ENCODE peak calls at places on chromosomes 4 and X, in ten cellular contexts. Q, S, O, N, M, J, T, V, K and G are unnamed samples.

GRCh38 chrX:38929966-38930421 is 128.7 kb downstream of the MID1IP1 start:
- DNase-seq in M (no peak), J (no peak), Q (no peak), O (peak), V (no peak), K (no peak), N (no peak), T (no peak), S (no peak), G (no peak)

GRCh38 chr4:5753766-5754528 is 42.9 kb downstream of the EVC start:
- DNase-seq in S (no peak), O (peak), Q (peak), M (no peak), V (no peak), K (no peak), N (peak), T (no peak), J (peak), G (no peak)

GRCh38 chr4:8506373-8507250 is 66.0 kb downstream of the TRMT44 start:
- DNase-seq in T (no peak), S (peak), V (no peak), Q (no peak), N (no peak), K (peak), J (no peak), M (no peak), O (peak), G (no peak)

GRCh38 chr4:21181716-21182115 is 481.5 kb downstream of the PACRGL start:
- DNase-seq in Q (no peak), S (no peak), M (no peak), T (no peak), K (no peak), N (no peak), O (no peak), V (no peak), J (no peak), G (no peak)

GRCh38 chr4:172596206-172596605 is 572.4 kb upstream of the GALNT7 start:
- DNase-seq in T (no peak), O (no peak), Q (no peak), V (no peak), K (no peak), J (no peak), M (no peak), N (no peak), S (no peak), G (no peak)

GRCh38 chr4:56505269-56506109 is at the start of gene ARL9:
- DNase-seq in V (peak), J (no peak), O (peak), M (peak), S (peak), T (no peak), K (peak), Q (peak), N (peak), G (peak)

GRCh38 chrX:97401154-97401553 is 517.4 kb downstream of the RPA4 start:
- DNase-seq in Q (no peak), S (no peak), T (no peak), K (no peak), N (peak), O (no peak), J (no peak), M (no peak), V (no peak), G (no peak)

GRCh38 chrX:135453381-135453780 is 31.6 kb downstream of the SMIM10L2A start:
- DNase-seq in Q (no peak), M (no peak), T (no peak), N (no peak), O (no peak), J (no peak), S (no peak), V (no peak), K (no peak), G (no peak)

GRCh38 chr4:6873291-6873690 is 36.3 kb upstream of the TBC1D14 start:
- DNase-seq in K (no peak), S (no peak), O (no peak), V (no peak), M (no peak), T (no peak), N (peak), Q (no peak), J (no peak), G (no peak)

GRCh38 chr4:8912506-8912905 is 40.9 kb upstream of the HMX1 start:
- DNase-seq in K (no peak), O (no peak), S (no peak), M (no peak), T (no peak), V (peak), J (no peak), N (no peak), Q (no peak), G (no peak)

GRCh38 chrX:110143454-110144210 is 140.7 kb downstream of the TMEM164 start:
- DNase-seq in Q (no peak), K (no peak), N (no peak), M (no peak), J (no peak), T (no peak), S (no peak), V (no peak), O (no peak), G (no peak)

GRCh38 chrX:148771440-148771839 is 271.0 kb downstream of the AFF2 start:
- DNase-seq in V (no peak), J (no peak), T (no peak), O (no peak), M (no peak), S (no peak), N (no peak), K (no peak), Q (no peak), G (no peak)

GRCh38 chr4:108135549-108136209 is 33.1 kb downstream of the LEF1 start:
- DNase-seq in V (no peak), O (no peak), N (peak), T (no peak), S (no peak), J (no peak), Q (no peak), M (no peak), K (no peak), G (no peak)

GRCh38 chr4:55458164-55458563 is 62.4 kb downstream of the TMEM165 start:
- DNase-seq in S (no peak), J (no peak), K (no peak), Q (no peak), N (no peak), V (no peak), M (no peak), O (no peak), T (no peak), G (no peak)

GRCh38 chr4:104425003-104425402 is 69.7 kb downstream of the CXXC4 start:
- DNase-seq in J (no peak), N (no peak), Q (no peak), M (no peak), K (no peak), S (peak), O (no peak), T (no peak), V (no peak), G (no peak)

GRCh38 chrX:98795636-98796035 is 1614.4 kb downstream of the PCDH19 start:
- DNase-seq in V (no peak), M (no peak), S (no peak), J (no peak), Q (no peak), O (no peak), N (no peak), K (no peak), T (no peak), G (no peak)

GRCh38 chr4:10098770-10099139 is 17.8 kb downstream of the WDR1 start:
- DNase-seq in S (no peak), K (no peak), N (no peak), V (no peak), T (no peak), M (no peak), O (no peak), J (peak), Q (no peak), G (no peak)

GRCh38 chr4:105686571-105686970 is 21.9 kb downstream of the INTS12 start:
- DNase-seq in K (no peak), T (no peak), S (no peak), M (no peak), O (no peak), N (no peak), V (no peak), Q (no peak), J (no peak), G (no peak)

GRCh38 chr4:44210750-44211149 is 237.9 kb downstream of the KCTD8 start:
- DNase-seq in S (no peak), K (no peak), O (no peak), T (no peak), V (no peak), M (no peak), N (no peak), Q (no peak), J (no peak), G (no peak)

GRCh38 chr4:56388311-56388710 is 1.0 kb upstream of the AASDH start:
- DNase-seq in V (no peak), O (no peak), J (no peak), N (no peak), S (no peak), Q (no peak), M (no peak), T (no peak), K (no peak), G (no peak)

GRCh38 chrX:41827886-41828285 is 95.5 kb downstream of the CASK start:
- DNase-seq in K (no peak), V (no peak), S (no peak), O (no peak), Q (no peak), N (no peak), J (no peak), T (no peak), M (no peak), G (no peak)

GRCh38 chr4:145231906-145232700 is 51.7 kb upstream of the OTUD4 start:
- DNase-seq in J (no peak), T (no peak), V (no peak), K (no peak), S (no peak), Q (no peak), N (no peak), O (no peak), M (no peak), G (no peak)

GRCh38 chrX:48466696-48467095 is 3.4 kb downstream of the SLC38A5 start:
- DNase-seq in T (no peak), J (no peak), Q (no peak), K (no peak), M (no peak), S (no peak), V (no peak), O (no peak), N (peak), G (no peak)

GRCh38 chrX:10474510-10474909 is 145.9 kb downstream of the MID1 start:
- DNase-seq in N (no peak), S (no peak), O (no peak), V (no peak), K (no peak), J (no peak), Q (no peak), M (no peak), T (no peak), G (no peak)

GRCh38 chrX:51893931-51894696 is 691 bp downstream of the MAGED1 start:
- DNase-seq in S (peak), N (peak), V (no peak), T (no peak), K (no peak), Q (peak), O (no peak), M (no peak), J (no peak), G (no peak)

GRCh38 chrX:51892921-51893745 is at the start of gene MAGED1:
- DNase-seq in M (peak), Q (peak), S (peak), K (peak), N (peak), O (peak), J (no peak), V (peak), T (no peak), G (peak)

GRCh38 chrX:51896626-51897025 is 3.2 kb downstream of the MAGED1 start:
- DNase-seq in J (no peak), M (no peak), V (no peak), O (no peak), Q (no peak), K (no peak), N (no peak), S (no peak), T (no peak), G (no peak)

GRCh38 chrX:51891821-51892551 is 1.4 kb upstream of the MAGED1 start:
- DNase-seq in O (peak), T (no peak), N (peak), V (no peak), K (no peak), J (no peak), Q (no peak), S (peak), M (no peak), G (no peak)

GRCh38 chrX:51894697-51895336 is 1.4 kb downstream of the MAGED1 start:
- DNase-seq in S (peak), K (peak), Q (no peak), O (no peak), M (no peak), J (no peak), N (peak), T (no peak), V (peak), G (peak)
- TF ChIP-seq CTCF in S (no peak), K (no peak), Q (no peak), O (peak), M (no peak), J (no peak), N (no peak), T (no peak), V (no peak), G (no peak)

GRCh38 chr4:40737882-40738281 is 11.9 kb upstream of the NSUN7 start:
- DNase-seq in T (no peak), K (no peak), N (no peak), Q (no peak), M (no peak), S (no peak), J (no peak), V (no peak), O (no peak), G (no peak)

GRCh38 chr4:40739347-40739746 is 10.4 kb upstream of the NSUN7 start:
- DNase-seq in Q (no peak), T (no peak), S (no peak), O (no peak), N (no peak), K (no peak), J (no peak), M (no peak), V (no peak), G (no peak)

GRCh38 chr4:40733752-40734151 is 16.0 kb upstream of the NSUN7 start:
- DNase-seq in V (no peak), J (no peak), T (no peak), K (no peak), O (no peak), S (no peak), M (no peak), Q (no peak), N (no peak), G (no peak)

GRCh38 chr4:40734497-40734896 is 15.3 kb upstream of the NSUN7 start:
- DNase-seq in S (no peak), J (no peak), K (no peak), T (no peak), V (no peak), Q (no peak), M (no peak), O (no peak), N (no peak), G (no peak)

GRCh38 chr4:40736910-40737309 is 12.8 kb upstream of the NSUN7 start:
- DNase-seq in Q (no peak), T (no peak), S (no peak), M (no peak), V (peak), J (peak), N (peak), K (peak), O (no peak), G (peak)
- TF ChIP-seq CTCF in Q (no peak), T (no peak), S (no peak), M (no peak), V (peak), J (peak), N (peak), K (peak), O (peak), G (peak)

GRCh38 chr4:98544141-98544817 is 114.1 kb downstream of the TSPAN5 start:
- DNase-seq in O (no peak), T (no peak), S (no peak), J (no peak), K (no peak), Q (no peak), N (no peak), V (no peak), M (no peak), G (no peak)

GRCh38 chr4:98542011-98542410 is 116.4 kb downstream of the TSPAN5 start:
- DNase-seq in O (no peak), J (no peak), N (no peak), T (no peak), M (no peak), Q (no peak), V (no peak), K (no peak), S (no peak), G (no peak)

GRCh38 chr4:98544818-98545399 is 113.5 kb downstream of the TSPAN5 start:
- DNase-seq in S (no peak), O (no peak), Q (no peak), J (no peak), V (no peak), N (peak), K (no peak), T (no peak), M (no peak), G (no peak)

DNA sequence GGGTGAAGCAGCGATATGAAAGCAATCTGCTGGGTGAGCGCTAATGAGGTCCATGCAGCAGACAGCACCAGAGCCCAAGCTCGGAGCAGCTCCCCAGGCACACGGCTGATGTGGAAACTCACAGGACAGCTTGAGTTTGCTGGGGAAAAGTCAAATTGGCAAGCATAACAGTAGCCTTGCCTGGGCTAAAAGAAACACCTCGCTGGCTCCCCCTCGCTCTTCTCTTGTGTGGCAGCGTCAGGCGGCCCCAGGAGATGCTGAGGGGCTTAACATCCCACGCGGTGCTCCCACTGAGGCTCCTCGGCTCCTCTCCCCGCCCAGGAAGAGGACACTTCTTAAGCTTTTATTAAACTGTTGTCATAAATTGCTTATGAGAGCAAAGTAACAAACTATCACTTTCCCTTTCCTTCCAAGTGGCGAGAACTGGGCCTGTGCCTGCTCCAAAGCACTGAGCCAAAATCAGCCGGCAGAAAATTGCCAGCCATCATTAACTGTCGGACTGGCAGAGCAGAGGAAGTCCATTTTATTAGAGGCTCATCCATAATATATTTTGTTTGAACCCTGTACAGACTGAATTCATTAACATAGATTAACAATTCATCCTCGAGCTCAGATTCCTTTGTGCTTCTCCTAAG is 111.4 kb downstream of the TSPAN5 start:
- DNase-seq in O (no peak), K (no peak), T (no peak), S (no peak), V (no peak), M (no peak), N (no peak), J (no peak), Q (no peak), G (no peak)
- TF ChIP-seq CTCF in O (peak), K (no peak), T (no peak), S (no peak), V (no peak), M (no peak), N (no peak), J (no peak), Q (no peak), G (no peak)

GRCh38 chr4:158496030-158496741 is 25.5 kb upstream of the RXFP1 start:
- DNase-seq in J (peak), V (peak), O (no peak), N (peak), S (peak), Q (peak), M (no peak), T (no peak), K (peak), G (peak)
- TF ChIP-seq CTCF in J (peak), V (peak), O (peak), N (peak), S (peak), Q (peak), M (peak), T (no peak), K (peak), G (peak)

GRCh38 chr4:48295116-48295515 is 25.5 kb upstream of the TEC start:
- DNase-seq in N (no peak), O (no peak), M (no peak), V (no peak), J (no peak), K (no peak), T (no peak), Q (no peak), S (no peak), G (no peak)

DNA sequence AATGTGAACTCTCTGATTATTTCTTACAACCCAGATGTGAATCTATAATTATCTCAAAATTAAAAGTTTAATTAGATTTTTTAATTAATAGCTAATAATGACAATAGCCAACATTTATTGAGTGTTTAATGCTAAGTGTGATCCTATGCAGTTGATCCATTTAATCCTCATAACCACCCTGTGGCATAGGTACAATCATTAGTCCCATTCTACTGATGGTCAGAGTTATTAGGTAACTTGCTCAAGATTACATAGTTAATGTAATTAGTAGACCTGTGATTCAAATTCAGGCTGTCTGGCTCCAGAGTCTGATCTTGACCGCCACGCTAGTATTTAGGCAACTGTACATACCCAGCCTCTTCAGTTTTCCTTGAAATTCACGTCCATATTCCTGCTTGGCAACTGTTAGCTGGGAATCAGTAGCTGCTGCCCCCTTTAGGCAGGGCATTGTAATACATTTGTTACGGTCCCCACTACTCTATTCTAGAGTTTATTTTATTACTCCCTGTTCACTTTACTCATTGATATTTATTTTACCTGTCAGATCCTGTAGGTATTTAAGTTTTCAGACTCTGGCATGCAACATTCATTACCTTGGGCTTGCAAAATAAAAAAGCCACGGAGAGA is 20.6 kb upstream of the TEC start:
- DNase-seq in M (no peak), V (peak), K (peak), Q (peak), O (no peak), N (peak), S (peak), J (peak), T (no peak), G (peak)
- TF ChIP-seq CTCF in M (peak), V (peak), K (peak), Q (peak), O (peak), N (peak), S (peak), J (peak), T (no peak), G (peak)